ENCODE peak calls at places on chromosome 17, in six cellular contexts. One of them, this sample, is unnamed.

GRCh38 chr17:77647531-77647930 is 311.0 kb upstream of the TNRC6C start:
- DNase-seq in body of pancreas: no peak
- DNase-seq in lower leg skin: peak
- DNase-seq in GM23338: no peak
- DNase-seq in heart left ventricle: no peak
- DNase-seq in GM12878: no peak
- DNase-seq in this sample: no peak

GRCh38 chr17:20852541-20853370 is 190.1 kb downstream of the USP22 start:
- DNase-seq in body of pancreas: peak
- DNase-seq in lower leg skin: peak
- DNase-seq in GM23338: peak
- DNase-seq in heart left ventricle: peak
- DNase-seq in GM12878: no peak
- DNase-seq in this sample: peak

GRCh38 chr17:62797959-62798358 is 10.2 kb downstream of the MARCHF10 start:
- DNase-seq in body of pancreas: no peak
- DNase-seq in lower leg skin: no peak
- DNase-seq in GM23338: no peak
- DNase-seq in heart left ventricle: no peak
- DNase-seq in GM12878: no peak
- DNase-seq in this sample: no peak

GRCh38 chr17:76614912-76615617 is 28.5 kb downstream of the ST6GALNAC1 start:
- DNase-seq in body of pancreas: no peak
- DNase-seq in lower leg skin: no peak
- DNase-seq in GM23338: no peak
- DNase-seq in heart left ventricle: no peak
- DNase-seq in GM12878: no peak
- DNase-seq in this sample: no peak

GRCh38 chr17:5665164-5665563 is 80.9 kb upstream of the NLRP1 start:
- DNase-seq in body of pancreas: no peak
- DNase-seq in lower leg skin: peak
- DNase-seq in GM23338: no peak
- DNase-seq in heart left ventricle: no peak
- DNase-seq in GM12878: no peak
- DNase-seq in this sample: no peak

GRCh38 chr17:45146616-45147101 is 1.6 kb upstream of the HEXIM1 start:
- DNase-seq in body of pancreas: peak
- DNase-seq in lower leg skin: no peak
- DNase-seq in GM23338: no peak
- DNase-seq in heart left ventricle: no peak
- DNase-seq in GM12878: no peak
- DNase-seq in this sample: peak

GRCh38 chr17:45690876-45691275 is 93.2 kb upstream of the CRHR1 start:
- DNase-seq in body of pancreas: no peak
- DNase-seq in lower leg skin: no peak
- DNase-seq in GM23338: no peak
- DNase-seq in heart left ventricle: no peak
- DNase-seq in GM12878: no peak
- DNase-seq in this sample: no peak

GRCh38 chr17:81304196-81305015 is 9.3 kb upstream of the SLC38A10 start:
- DNase-seq in body of pancreas: no peak
- DNase-seq in lower leg skin: no peak
- DNase-seq in GM23338: no peak
- DNase-seq in heart left ventricle: no peak
- DNase-seq in GM12878: no peak
- DNase-seq in this sample: no peak

GRCh38 chr17:77125432-77125901 is 15.3 kb upstream of the SEC14L1 start:
- DNase-seq in body of pancreas: no peak
- DNase-seq in lower leg skin: no peak
- DNase-seq in GM23338: no peak
- DNase-seq in heart left ventricle: no peak
- DNase-seq in GM12878: no peak
- DNase-seq in this sample: peak

GRCh38 chr17:45431531-45432404 is 902 bp downstream of the ARHGAP27 start:
- DNase-seq in body of pancreas: peak
- DNase-seq in lower leg skin: peak
- DNase-seq in GM23338: peak
- DNase-seq in heart left ventricle: peak
- DNase-seq in GM12878: no peak
- DNase-seq in this sample: peak

GRCh38 chr17:65235284-65235683 is 98.1 kb downstream of the RGS9 start:
- DNase-seq in body of pancreas: no peak
- DNase-seq in lower leg skin: no peak
- DNase-seq in GM23338: no peak
- DNase-seq in heart left ventricle: no peak
- DNase-seq in GM12878: no peak
- DNase-seq in this sample: no peak

GRCh38 chr17:73304438-73304837 is 7.4 kb downstream of the CDC42EP4 start:
- DNase-seq in body of pancreas: no peak
- DNase-seq in lower leg skin: no peak
- DNase-seq in GM23338: no peak
- DNase-seq in heart left ventricle: no peak
- DNase-seq in GM12878: no peak
- DNase-seq in this sample: no peak
- H3K4me3 ChIP-seq in body of pancreas: no peak
- H3K4me3 ChIP-seq in lower leg skin: no peak
- H3K4me3 ChIP-seq in GM23338: no peak
- H3K4me3 ChIP-seq in heart left ventricle: peak
- H3K4me3 ChIP-seq in GM12878: peak
- H3K4me3 ChIP-seq in this sample: peak

DNA sequence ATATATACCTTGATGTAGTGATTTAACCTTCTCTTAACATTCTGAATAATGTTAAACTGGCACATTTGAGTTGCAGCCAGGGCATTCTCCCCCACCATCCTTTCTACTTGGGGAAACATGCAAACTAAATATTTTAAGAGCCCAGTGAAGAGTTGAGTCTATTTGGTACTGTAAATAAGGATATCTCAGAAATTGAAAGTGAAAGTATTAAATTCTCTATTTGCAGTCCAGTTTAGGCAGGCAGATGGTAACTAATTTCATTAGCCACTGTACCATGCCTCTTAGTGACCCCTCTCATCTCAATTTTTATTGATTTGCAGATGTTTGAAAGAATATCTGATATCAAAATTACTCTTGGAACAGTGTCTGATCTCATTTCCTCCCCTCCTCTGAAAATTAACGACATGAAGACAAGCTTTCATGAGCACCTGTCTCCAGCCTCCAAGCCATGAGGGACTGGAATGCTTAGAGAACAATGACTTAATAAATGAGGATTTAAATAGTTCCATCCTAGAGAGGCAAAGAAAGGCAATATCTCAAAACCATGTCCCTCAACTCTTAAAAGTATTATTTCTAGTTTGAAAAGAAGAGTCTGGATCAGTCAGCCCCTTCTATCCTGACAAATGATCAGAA is 137.3 kb downstream of the ANKFN1 start:
- DNase-seq in body of pancreas: no peak
- DNase-seq in lower leg skin: no peak
- DNase-seq in GM23338: no peak
- DNase-seq in heart left ventricle: no peak
- DNase-seq in GM12878: no peak
- DNase-seq in this sample: no peak
- H3K4me3 ChIP-seq in body of pancreas: no peak
- H3K4me3 ChIP-seq in lower leg skin: no peak
- H3K4me3 ChIP-seq in GM23338: no peak
- H3K4me3 ChIP-seq in heart left ventricle: no peak
- H3K4me3 ChIP-seq in GM12878: no peak
- H3K4me3 ChIP-seq in this sample: no peak

DNA sequence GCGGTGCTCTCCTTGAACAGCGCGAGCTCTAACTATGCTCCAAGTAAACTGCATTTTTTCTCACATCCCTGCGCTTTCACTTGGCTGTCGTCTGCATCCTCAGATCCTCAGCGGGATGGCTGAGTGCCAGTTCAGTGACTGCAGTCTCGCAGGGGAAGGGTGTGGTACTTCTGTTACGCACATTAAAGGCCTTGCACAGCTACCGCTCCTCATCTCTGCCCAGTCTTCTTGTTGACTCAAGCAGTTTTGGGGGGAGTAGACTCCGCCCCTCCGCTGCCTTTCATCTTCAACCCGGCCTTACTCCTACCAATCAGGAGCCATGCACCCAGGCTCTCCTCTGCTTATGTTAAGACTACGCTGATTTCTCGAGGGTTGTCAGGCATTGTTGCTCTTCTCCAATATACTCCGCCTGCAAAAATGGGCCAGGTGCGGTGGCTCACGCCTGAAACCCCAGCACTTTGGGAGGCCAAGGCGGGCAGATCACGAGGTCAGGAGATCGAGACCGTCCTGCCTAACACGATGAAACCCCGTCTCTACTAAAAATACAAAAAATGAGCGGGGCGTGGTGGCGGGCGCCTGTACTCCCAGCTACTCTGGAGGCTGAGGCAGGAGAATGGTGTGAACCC is 10.0 kb downstream of the ATP5PD start:
- DNase-seq in body of pancreas: peak
- DNase-seq in lower leg skin: peak
- DNase-seq in GM23338: peak
- DNase-seq in heart left ventricle: peak
- DNase-seq in GM12878: no peak
- DNase-seq in this sample: peak
- H3K4me3 ChIP-seq in body of pancreas: no peak
- H3K4me3 ChIP-seq in lower leg skin: no peak
- H3K4me3 ChIP-seq in GM23338: no peak
- H3K4me3 ChIP-seq in heart left ventricle: peak
- H3K4me3 ChIP-seq in GM12878: no peak
- H3K4me3 ChIP-seq in this sample: peak

GRCh38 chr17:2776589-2777241 is 19.5 kb upstream of the RAP1GAP2 start:
- DNase-seq in body of pancreas: peak
- DNase-seq in lower leg skin: no peak
- DNase-seq in GM23338: peak
- DNase-seq in heart left ventricle: no peak
- DNase-seq in GM12878: no peak
- DNase-seq in this sample: no peak

GRCh38 chr17:2779545-2779944 is 16.7 kb upstream of the RAP1GAP2 start:
- DNase-seq in body of pancreas: no peak
- DNase-seq in lower leg skin: no peak
- DNase-seq in GM23338: no peak
- DNase-seq in heart left ventricle: no peak
- DNase-seq in GM12878: no peak
- DNase-seq in this sample: no peak

GRCh38 chr17:2780256-2780655 is 16.0 kb upstream of the RAP1GAP2 start:
- DNase-seq in body of pancreas: no peak
- DNase-seq in lower leg skin: no peak
- DNase-seq in GM23338: no peak
- DNase-seq in heart left ventricle: no peak
- DNase-seq in GM12878: no peak
- DNase-seq in this sample: no peak

GRCh38 chr17:2778489-2778888 is 17.7 kb upstream of the RAP1GAP2 start:
- DNase-seq in body of pancreas: no peak
- DNase-seq in lower leg skin: no peak
- DNase-seq in GM23338: no peak
- DNase-seq in heart left ventricle: no peak
- DNase-seq in GM12878: no peak
- DNase-seq in this sample: no peak

GRCh38 chr17:2777242-2777867 is 18.9 kb upstream of the RAP1GAP2 start:
- DNase-seq in body of pancreas: no peak
- DNase-seq in lower leg skin: no peak
- DNase-seq in GM23338: peak
- DNase-seq in heart left ventricle: no peak
- DNase-seq in GM12878: no peak
- DNase-seq in this sample: no peak
- H3K4me3 ChIP-seq in body of pancreas: no peak
- H3K4me3 ChIP-seq in lower leg skin: no peak
- H3K4me3 ChIP-seq in GM23338: peak
- H3K4me3 ChIP-seq in heart left ventricle: no peak
- H3K4me3 ChIP-seq in GM12878: no peak
- H3K4me3 ChIP-seq in this sample: no peak

This sample was measured in fibroblast of the aortic adventitia.